ENCODE peak calls at places on chromosomes 6 and 20, in seven cellular contexts. One of them, this sample, is unnamed.

GRCh38 chr6:42276008-42276890 is 58.6 kb upstream of the MRPS10 start:
- DNase-seq in fibroblast of the aortic adventitia: peak
- DNase-seq in astrocyte: no peak
- DNase-seq in aorta: no peak
- DNase-seq in fibroblast of mammary gland: peak
- DNase-seq in prostate gland: no peak
- DNase-seq in cardiac muscle cell: no peak
- DNase-seq in this sample: no peak

GRCh38 chr20:39849664-39850063 is 839.4 kb downstream of the MAFB start:
- DNase-seq in fibroblast of the aortic adventitia: peak
- DNase-seq in astrocyte: peak
- DNase-seq in aorta: peak
- DNase-seq in fibroblast of mammary gland: peak
- DNase-seq in prostate gland: peak
- DNase-seq in cardiac muscle cell: peak
- DNase-seq in this sample: no peak

GRCh38 chr6:101434601-101435000 is 41.1 kb downstream of the GRIK2 start:
- DNase-seq in fibroblast of the aortic adventitia: no peak
- DNase-seq in astrocyte: no peak
- DNase-seq in aorta: no peak
- DNase-seq in fibroblast of mammary gland: no peak
- DNase-seq in prostate gland: no peak
- DNase-seq in cardiac muscle cell: no peak
- DNase-seq in this sample: no peak

GRCh38 chr20:35284267-35284991 is at the start of gene EIF6:
- DNase-seq in fibroblast of the aortic adventitia: peak
- DNase-seq in astrocyte: peak
- DNase-seq in aorta: peak
- DNase-seq in fibroblast of mammary gland: peak
- DNase-seq in prostate gland: peak
- DNase-seq in cardiac muscle cell: peak
- DNase-seq in this sample: peak

GRCh38 chr6:10891960-10892359 is 5.1 kb downstream of the SYCP2L start:
- DNase-seq in fibroblast of the aortic adventitia: no peak
- DNase-seq in astrocyte: no peak
- DNase-seq in aorta: no peak
- DNase-seq in fibroblast of mammary gland: no peak
- DNase-seq in prostate gland: no peak
- DNase-seq in cardiac muscle cell: no peak
- DNase-seq in this sample: no peak

GRCh38 chr6:14194483-14194882 is 76.9 kb downstream of the CD83 start:
- DNase-seq in fibroblast of the aortic adventitia: no peak
- DNase-seq in astrocyte: no peak
- DNase-seq in aorta: no peak
- DNase-seq in fibroblast of mammary gland: no peak
- DNase-seq in prostate gland: no peak
- DNase-seq in cardiac muscle cell: no peak
- DNase-seq in this sample: no peak

GRCh38 chr20:46088409-46089075 is 1.2 kb downstream of the NCOA5 start:
- DNase-seq in fibroblast of the aortic adventitia: peak
- DNase-seq in astrocyte: peak
- DNase-seq in aorta: no peak
- DNase-seq in fibroblast of mammary gland: peak
- DNase-seq in prostate gland: no peak
- DNase-seq in cardiac muscle cell: no peak
- DNase-seq in this sample: peak

GRCh38 chr6:56387621-56388413 is 140.4 kb upstream of the COL21A1 start:
- DNase-seq in fibroblast of the aortic adventitia: peak
- DNase-seq in astrocyte: no peak
- DNase-seq in aorta: peak
- DNase-seq in fibroblast of mammary gland: no peak
- DNase-seq in prostate gland: no peak
- DNase-seq in cardiac muscle cell: no peak
- DNase-seq in this sample: no peak

GRCh38 chr6:87155920-87156600 is 695 bp downstream of the ZNF292 start:
- DNase-seq in fibroblast of the aortic adventitia: peak
- DNase-seq in astrocyte: peak
- DNase-seq in aorta: peak
- DNase-seq in fibroblast of mammary gland: peak
- DNase-seq in prostate gland: peak
- DNase-seq in cardiac muscle cell: peak
- DNase-seq in this sample: peak

GRCh38 chr6:36677753-36678487 is 594 bp upstream of the CDKN1A start:
- DNase-seq in fibroblast of the aortic adventitia: no peak
- DNase-seq in astrocyte: peak
- DNase-seq in aorta: no peak
- DNase-seq in fibroblast of mammary gland: no peak
- DNase-seq in prostate gland: no peak
- DNase-seq in cardiac muscle cell: no peak
- DNase-seq in this sample: no peak

GRCh38 chr6:39756582-39756981 is 31.4 kb upstream of the KIF6 start:
- DNase-seq in fibroblast of the aortic adventitia: no peak
- DNase-seq in astrocyte: no peak
- DNase-seq in aorta: no peak
- DNase-seq in fibroblast of mammary gland: no peak
- DNase-seq in prostate gland: no peak
- DNase-seq in cardiac muscle cell: no peak
- DNase-seq in this sample: no peak

GRCh38 chr20:16417001-16417400 is 156.2 kb downstream of the KIF16B start:
- DNase-seq in fibroblast of the aortic adventitia: no peak
- DNase-seq in astrocyte: no peak
- DNase-seq in aorta: no peak
- DNase-seq in fibroblast of mammary gland: no peak
- DNase-seq in prostate gland: no peak
- DNase-seq in cardiac muscle cell: no peak
- DNase-seq in this sample: no peak

GRCh38 chr20:45339084-45339483 is 9.1 kb downstream of the SDC4 start:
- DNase-seq in fibroblast of the aortic adventitia: no peak
- DNase-seq in astrocyte: no peak
- DNase-seq in aorta: no peak
- DNase-seq in fibroblast of mammary gland: no peak
- DNase-seq in prostate gland: no peak
- DNase-seq in cardiac muscle cell: no peak
- DNase-seq in this sample: no peak

GRCh38 chr20:58718121-58718563 is 25.5 kb downstream of the NPEPL1 start:
- DNase-seq in fibroblast of the aortic adventitia: no peak
- DNase-seq in astrocyte: no peak
- DNase-seq in aorta: no peak
- DNase-seq in fibroblast of mammary gland: no peak
- DNase-seq in prostate gland: peak
- DNase-seq in cardiac muscle cell: no peak
- DNase-seq in this sample: no peak

GRCh38 chr6:121531658-121532167 is 96.3 kb downstream of the GJA1 start:
- DNase-seq in fibroblast of the aortic adventitia: no peak
- DNase-seq in astrocyte: no peak
- DNase-seq in aorta: no peak
- DNase-seq in fibroblast of mammary gland: no peak
- DNase-seq in prostate gland: peak
- DNase-seq in cardiac muscle cell: no peak
- DNase-seq in this sample: no peak

GRCh38 chr20:33701629-33702450 is 15.7 kb upstream of the E2F1 start:
- DNase-seq in fibroblast of the aortic adventitia: no peak
- DNase-seq in astrocyte: no peak
- DNase-seq in aorta: no peak
- DNase-seq in fibroblast of mammary gland: no peak
- DNase-seq in prostate gland: no peak
- DNase-seq in cardiac muscle cell: no peak
- DNase-seq in this sample: no peak

GRCh38 chr20:25692499-25692898 is 4.2 kb downstream of the ZNF337 start:
- DNase-seq in fibroblast of the aortic adventitia: peak
- DNase-seq in astrocyte: no peak
- DNase-seq in aorta: no peak
- DNase-seq in fibroblast of mammary gland: peak
- DNase-seq in prostate gland: no peak
- DNase-seq in cardiac muscle cell: no peak
- DNase-seq in this sample: no peak

GRCh38 chr6:56772737-56773184 is 130.1 kb upstream of the DST start:
- DNase-seq in fibroblast of the aortic adventitia: peak
- DNase-seq in astrocyte: peak
- DNase-seq in aorta: peak
- DNase-seq in fibroblast of mammary gland: peak
- DNase-seq in prostate gland: no peak
- DNase-seq in cardiac muscle cell: no peak
- DNase-seq in this sample: no peak

GRCh38 chr6:149127212-149127611 is 190.3 kb upstream of the TAB2 start:
- DNase-seq in fibroblast of the aortic adventitia: peak
- DNase-seq in astrocyte: peak
- DNase-seq in aorta: no peak
- DNase-seq in fibroblast of mammary gland: peak
- DNase-seq in prostate gland: no peak
- DNase-seq in cardiac muscle cell: no peak
- DNase-seq in this sample: no peak

GRCh38 chr6:170388113-170388512 is 81.6 kb downstream of the FAM120B start:
- DNase-seq in fibroblast of the aortic adventitia: no peak
- DNase-seq in astrocyte: peak
- DNase-seq in aorta: no peak
- DNase-seq in fibroblast of mammary gland: peak
- DNase-seq in prostate gland: no peak
- DNase-seq in cardiac muscle cell: no peak
- DNase-seq in this sample: no peak

GRCh38 chr6:30062471-30063178 is 1.6 kb downstream of the POLR1H start:
- DNase-seq in fibroblast of the aortic adventitia: no peak
- DNase-seq in astrocyte: no peak
- DNase-seq in aorta: no peak
- DNase-seq in fibroblast of mammary gland: no peak
- DNase-seq in prostate gland: no peak
- DNase-seq in cardiac muscle cell: no peak
- DNase-seq in this sample: no peak
- H3K4me3 ChIP-seq in fibroblast of the aortic adventitia: no peak
- H3K4me3 ChIP-seq in astrocyte: no peak
- H3K4me3 ChIP-seq in aorta: no peak
- H3K4me3 ChIP-seq in fibroblast of mammary gland: peak
- H3K4me3 ChIP-seq in prostate gland: no peak
- H3K4me3 ChIP-seq in cardiac muscle cell: peak
- H3K4me3 ChIP-seq in this sample: peak

DNA sequence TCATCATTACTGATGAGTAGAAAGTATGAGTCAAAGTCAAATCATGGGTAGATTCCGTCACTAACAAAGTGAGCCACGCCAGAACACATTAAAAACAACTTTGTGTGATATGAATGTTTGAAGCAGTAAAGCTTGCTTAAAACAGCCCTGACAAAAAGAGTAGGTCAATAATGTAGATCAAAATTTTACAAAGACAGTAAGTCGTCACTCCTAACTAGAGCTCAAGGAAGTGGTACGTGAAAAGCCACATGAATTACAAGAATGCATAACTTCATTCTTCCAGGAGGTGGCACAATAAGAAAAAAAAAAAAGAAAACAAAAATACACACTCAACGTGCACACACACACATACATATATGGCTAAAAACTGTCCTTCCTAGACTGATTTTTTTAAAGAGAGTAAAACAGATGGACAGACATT is 69.9 kb downstream of the HACE1 start:
- DNase-seq in fibroblast of the aortic adventitia: peak
- DNase-seq in astrocyte: peak
- DNase-seq in aorta: no peak
- DNase-seq in fibroblast of mammary gland: peak
- DNase-seq in prostate gland: no peak
- DNase-seq in cardiac muscle cell: peak
- DNase-seq in this sample: peak
- H3K4me3 ChIP-seq in fibroblast of the aortic adventitia: no peak
- H3K4me3 ChIP-seq in astrocyte: no peak
- H3K4me3 ChIP-seq in aorta: no peak
- H3K4me3 ChIP-seq in fibroblast of mammary gland: no peak
- H3K4me3 ChIP-seq in prostate gland: no peak
- H3K4me3 ChIP-seq in cardiac muscle cell: no peak
- H3K4me3 ChIP-seq in this sample: no peak

DNA sequence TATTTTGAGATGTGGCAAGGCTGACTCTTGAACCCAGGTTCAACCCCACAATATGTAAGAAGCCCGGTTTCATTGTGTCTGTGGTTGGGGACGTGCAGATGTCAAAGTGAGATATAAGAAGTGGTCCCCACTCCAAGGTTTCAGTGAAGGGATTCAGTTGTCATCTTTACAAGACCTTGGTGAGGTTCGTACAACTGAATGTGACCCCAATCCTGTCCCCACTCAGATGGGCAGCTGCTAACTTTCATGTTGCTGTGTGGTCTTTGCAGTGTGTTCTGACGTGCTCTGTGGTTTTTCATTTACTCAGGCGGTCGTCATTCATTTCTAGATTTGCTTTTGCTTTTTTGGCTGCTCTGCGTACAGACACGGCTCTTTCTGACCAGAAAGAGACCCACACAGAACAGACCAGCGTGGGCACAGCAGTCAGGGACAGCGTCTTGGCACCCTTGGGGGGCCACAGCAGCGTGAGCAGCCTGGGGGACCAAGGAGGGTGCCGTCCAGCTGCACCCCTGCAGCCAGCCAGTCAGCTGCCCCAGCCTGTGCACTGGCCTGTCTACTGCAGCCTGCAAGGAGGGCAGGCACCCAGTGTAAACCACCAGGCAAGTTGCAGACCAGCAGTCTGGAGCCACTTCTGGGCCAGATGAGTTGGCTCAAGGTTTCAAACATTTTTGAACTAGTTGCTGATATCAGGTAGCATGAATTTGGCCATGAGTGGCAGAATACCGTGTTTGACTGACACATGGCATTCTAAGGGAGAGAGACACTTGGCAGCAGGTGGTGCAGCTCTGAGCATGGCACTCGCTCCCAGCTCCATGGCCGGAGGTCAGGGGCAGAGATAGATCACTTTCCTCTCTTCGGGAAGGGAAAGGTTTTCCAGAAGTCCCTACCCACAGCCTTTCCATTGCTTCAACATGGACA is 49.4 kb upstream of the IRF4 start:
- DNase-seq in fibroblast of the aortic adventitia: no peak
- DNase-seq in astrocyte: no peak
- DNase-seq in aorta: no peak
- DNase-seq in fibroblast of mammary gland: no peak
- DNase-seq in prostate gland: no peak
- DNase-seq in cardiac muscle cell: no peak
- DNase-seq in this sample: no peak
- H3K4me3 ChIP-seq in fibroblast of the aortic adventitia: no peak
- H3K4me3 ChIP-seq in astrocyte: no peak
- H3K4me3 ChIP-seq in aorta: no peak
- H3K4me3 ChIP-seq in fibroblast of mammary gland: no peak
- H3K4me3 ChIP-seq in prostate gland: no peak
- H3K4me3 ChIP-seq in cardiac muscle cell: no peak
- H3K4me3 ChIP-seq in this sample: no peak

GRCh38 chr6:31465185-31465536 is 32.8 kb upstream of the MICB start:
- DNase-seq in fibroblast of the aortic adventitia: no peak
- DNase-seq in astrocyte: no peak
- DNase-seq in aorta: no peak
- DNase-seq in fibroblast of mammary gland: no peak
- DNase-seq in prostate gland: no peak
- DNase-seq in cardiac muscle cell: no peak
- DNase-seq in this sample: no peak
- H3K4me3 ChIP-seq in fibroblast of the aortic adventitia: no peak
- H3K4me3 ChIP-seq in astrocyte: no peak
- H3K4me3 ChIP-seq in aorta: no peak
- H3K4me3 ChIP-seq in fibroblast of mammary gland: no peak
- H3K4me3 ChIP-seq in prostate gland: no peak
- H3K4me3 ChIP-seq in cardiac muscle cell: no peak
- H3K4me3 ChIP-seq in this sample: no peak

This sample was measured in Jurkat, Clone E6-1.